ENCODE peak calls at places on chromosomes 16 and 17, in seven cellular contexts. I is upper lobe of right lung, N is PC-9, Y is fibroblast of the aortic adventitia, C is IMR-90, J is pancreas, Z is foreskin fibroblast. U is an unnamed sample.

GRCh38 chr17:60610481-60610880 is 10.5 kb downstream of the PPM1D start:
- DNase-seq in I (no peak), N (no peak), Y (peak), C (no peak), J (no peak), Z (no peak), U (no peak)

GRCh38 chr17:8187517-8188407 is 2.2 kb downstream of the BORCS6 start:
- DNase-seq in I (peak), N (peak), Y (peak), C (peak), J (peak), Z (peak), U (peak)

GRCh38 chr17:8155341-8156173 is 3.4 kb upstream of the PER1 start:
- DNase-seq in I (no peak), N (no peak), Y (peak), C (no peak), J (no peak), Z (no peak), U (no peak)

GRCh38 chr17:12744298-12744697 is 45.0 kb upstream of the ARHGAP44 start:
- DNase-seq in I (no peak), N (no peak), Y (no peak), C (peak), J (no peak), Z (no peak), U (no peak)

GRCh38 chr17:16419074-16419928 is 3.9 kb downstream of the TRPV2 start:
- DNase-seq in I (no peak), N (peak), Y (peak), C (peak), J (no peak), Z (peak), U (peak)

GRCh38 chr17:19288453-19288852 is 51.3 kb downstream of the EPN2 start:
- DNase-seq in I (no peak), N (no peak), Y (no peak), C (no peak), J (no peak), Z (no peak), U (no peak)

GRCh38 chr16:84563776-84564420 is 54.0 kb downstream of the COTL1 start:
- DNase-seq in I (no peak), N (no peak), Y (no peak), C (no peak), J (no peak), Z (no peak), U (no peak)

GRCh38 chr16:24525970-24526559 is 13.3 kb upstream of the RBBP6 start:
- DNase-seq in I (no peak), N (peak), Y (peak), C (no peak), J (peak), Z (no peak), U (peak)

GRCh38 chr16:81997738-81998137 is 13.5 kb downstream of the SDR42E1 start:
- DNase-seq in I (no peak), N (peak), Y (peak), C (peak), J (no peak), Z (peak), U (peak)

GRCh38 chr17:20944014-20944905 is 98.6 kb downstream of the USP22 start:
- DNase-seq in I (no peak), N (peak), Y (no peak), C (no peak), J (peak), Z (no peak), U (no peak)

GRCh38 chr17:72011561-72011960 is 109.3 kb upstream of the SOX9 start:
- DNase-seq in I (no peak), N (no peak), Y (no peak), C (no peak), J (no peak), Z (no peak), U (no peak)

GRCh38 chr17:57045868-57046671 is 39.0 kb upstream of the AKAP1 start:
- DNase-seq in I (peak), N (no peak), Y (no peak), C (no peak), J (no peak), Z (no peak), U (no peak)

GRCh38 chr16:80824623-80825364 is 20.4 kb upstream of the CDYL2 start:
- DNase-seq in I (no peak), N (no peak), Y (peak), C (peak), J (no peak), Z (peak), U (peak)

GRCh38 chr16:87851601-87852000 is 17.7 kb downstream of the SLC7A5 start:
- DNase-seq in I (no peak), N (no peak), Y (no peak), C (no peak), J (no peak), Z (no peak), U (no peak)

GRCh38 chr16:7392206-7392605 is 59.6 kb downstream of the RBFOX1 start:
- DNase-seq in I (no peak), N (no peak), Y (no peak), C (no peak), J (no peak), Z (no peak), U (no peak)

GRCh38 chr17:33049781-33050414 is 58.3 kb downstream of the SPACA3 start:
- DNase-seq in I (no peak), N (no peak), Y (peak), C (peak), J (peak), Z (peak), U (no peak)

GRCh38 chr16:19722269-19722952 is 4.3 kb downstream of the IQCK start:
- DNase-seq in I (no peak), N (no peak), Y (no peak), C (no peak), J (no peak), Z (no peak), U (no peak)

GRCh38 chr17:14790518-14790917 is 474.6 kb downstream of the PMP22 start:
- DNase-seq in I (no peak), N (no peak), Y (peak), C (peak), J (no peak), Z (no peak), U (no peak)

GRCh38 chr16:23496826-23497542 is 13.3 kb downstream of the GGA2 start:
- DNase-seq in I (peak), N (no peak), Y (peak), C (peak), J (peak), Z (peak), U (no peak)

GRCh38 chr16:30619643-30620042 is 9.5 kb upstream of the ZNF689 start:
- DNase-seq in I (no peak), N (no peak), Y (no peak), C (no peak), J (no peak), Z (no peak), U (no peak)

GRCh38 chr17:50834786-50835562 is 412 bp upstream of the WFIKKN2 start:
- DNase-seq in I (no peak), N (peak), Y (peak), C (peak), J (no peak), Z (no peak), U (no peak)

GRCh38 chr16:67949645-67950044 is 5.7 kb upstream of the LCAT start:
- DNase-seq in I (no peak), N (no peak), Y (no peak), C (no peak), J (no peak), Z (no peak), U (no peak)

GRCh38 chr17:76453431-76453743 is 435 bp upstream of the UBE2O start:
- DNase-seq in I (no peak), N (no peak), Y (no peak), C (no peak), J (no peak), Z (no peak), U (no peak)

GRCh38 chr16:81542609-81543570 is 98.3 kb downstream of the CMIP start:
- DNase-seq in I (peak), N (no peak), Y (no peak), C (no peak), J (no peak), Z (no peak), U (no peak)

GRCh38 chr16:67936876-67937605 is 391 bp upstream of the PSMB10 start:
- DNase-seq in I (no peak), N (peak), Y (no peak), C (no peak), J (no peak), Z (peak), U (no peak)

GRCh38 chr17:61389670-61390478 is 9.8 kb upstream of the TBX2 start:
- DNase-seq in I (peak), N (no peak), Y (peak), C (peak), J (no peak), Z (no peak), U (no peak)

GRCh38 chr16:58458634-58459343 is 41.2 kb upstream of the NDRG4 start:
- DNase-seq in I (no peak), N (no peak), Y (no peak), C (no peak), J (no peak), Z (no peak), U (no peak)

GRCh38 chr17:7775058-7775457 is 57.5 kb downstream of the DNAH2 start:
- DNase-seq in I (no peak), N (no peak), Y (no peak), C (no peak), J (no peak), Z (no peak), U (no peak)

GRCh38 chr17:42247734-42248133 is 28.5 kb downstream of the STAT5B start:
- DNase-seq in I (no peak), N (peak), Y (peak), C (peak), J (no peak), Z (peak), U (no peak)

GRCh38 chr16:56980792-56981724 is 8.3 kb upstream of the NLRC5 start:
- DNase-seq in I (no peak), N (no peak), Y (no peak), C (no peak), J (no peak), Z (no peak), U (no peak)

GRCh38 chr17:76141212-76142043 is at the start of gene FOXJ1:
- DNase-seq in I (peak), N (peak), Y (peak), C (peak), J (peak), Z (peak), U (peak)

GRCh38 chr17:70913086-70913485 is 743.8 kb downstream of the KCNJ2 start:
- DNase-seq in I (no peak), N (no peak), Y (peak), C (peak), J (no peak), Z (no peak), U (no peak)

GRCh38 chr17:28478940-28479615 is 5.6 kb downstream of the SLC13A2 start:
- DNase-seq in I (peak), N (no peak), Y (no peak), C (peak), J (no peak), Z (peak), U (no peak)

DNA sequence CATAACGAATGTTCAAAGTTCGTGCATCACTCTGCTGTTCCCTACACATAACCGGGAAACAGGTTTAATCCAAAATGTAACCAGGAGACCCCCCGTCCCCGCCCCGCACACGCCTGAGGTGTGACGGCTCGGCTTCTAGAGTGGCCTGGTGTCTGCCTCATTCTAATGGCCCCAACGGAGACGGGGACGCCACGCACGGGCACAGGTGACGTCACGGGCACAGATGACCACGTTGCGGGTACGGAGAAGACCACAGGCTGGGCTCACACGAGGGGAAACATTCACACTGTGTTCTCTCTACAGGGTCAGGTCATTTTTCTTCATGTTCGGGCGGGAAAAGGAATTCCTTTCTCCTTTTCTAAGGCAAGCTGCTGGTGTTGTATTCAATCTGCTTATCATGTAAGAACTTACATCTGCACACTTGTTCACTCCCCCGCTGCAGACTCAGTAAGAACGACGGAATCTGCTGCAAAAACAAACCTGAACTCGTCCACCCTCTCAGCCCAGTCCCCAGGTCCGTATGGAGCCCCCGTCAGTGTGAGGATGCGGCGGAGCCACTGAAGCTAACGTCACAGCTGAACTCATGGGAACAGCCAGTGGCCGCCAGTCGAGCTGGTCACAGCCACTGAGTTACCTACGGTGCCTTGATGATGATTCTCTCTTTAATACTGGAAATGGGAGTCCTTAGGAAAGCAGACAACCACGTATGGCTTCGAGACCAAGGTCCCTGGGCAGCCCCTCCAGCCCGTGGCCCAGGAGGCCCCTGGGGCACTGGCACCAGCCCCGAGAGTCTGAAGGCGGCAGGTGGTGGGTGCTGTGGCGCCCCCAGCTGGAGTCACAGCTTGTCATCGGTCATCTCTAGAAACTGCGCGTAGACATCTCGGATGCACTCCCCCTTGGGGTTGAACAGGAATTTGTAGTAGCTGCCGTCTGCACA is 32.9 kb downstream of the WDR45B start:
- DNase-seq in I (no peak), N (no peak), Y (no peak), C (no peak), J (no peak), Z (no peak), U (no peak)
- TF ChIP-seq CTCF in I (no peak), N (no peak), Y (no peak), C (no peak), J (no peak), Z (no peak), U (peak)

GRCh38 chr16:73064227-73064995 is 16.5 kb upstream of the ZFHX3 start:
- DNase-seq in I (no peak), N (no peak), Y (peak), C (peak), J (no peak), Z (peak), U (no peak)

GRCh38 chr16:73063284-73063733 is 15.4 kb upstream of the ZFHX3 start:
- DNase-seq in I (no peak), N (no peak), Y (no peak), C (no peak), J (no peak), Z (no peak), U (no peak)

GRCh38 chr16:73062640-73063283 is 14.8 kb upstream of the ZFHX3 start:
- DNase-seq in I (no peak), N (no peak), Y (no peak), C (no peak), J (no peak), Z (no peak), U (no peak)

GRCh38 chr16:73064996-73065349 is 17.0 kb upstream of the ZFHX3 start:
- DNase-seq in I (no peak), N (no peak), Y (no peak), C (no peak), J (no peak), Z (no peak), U (no peak)

DNA sequence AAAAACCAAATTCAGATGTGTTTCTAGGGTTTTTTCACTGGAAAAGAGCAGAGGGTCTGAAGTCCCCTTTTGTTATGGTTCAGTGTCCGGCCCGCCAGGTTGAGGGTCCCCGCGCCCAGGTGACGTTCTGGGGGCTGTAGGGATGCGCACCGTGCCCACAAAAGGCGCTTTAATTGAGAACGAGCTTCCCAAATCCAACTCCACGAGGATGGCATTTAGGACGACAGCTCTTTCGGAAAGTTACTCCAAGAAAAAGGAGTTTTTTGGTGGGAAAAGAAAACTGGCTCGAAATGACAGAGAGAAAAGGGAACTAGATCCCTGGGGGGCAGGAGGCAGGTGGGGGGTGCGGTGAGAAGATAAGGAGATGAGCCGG is 15.9 kb upstream of the ZFHX3 start:
- DNase-seq in I (no peak), N (no peak), Y (no peak), C (no peak), J (no peak), Z (no peak), U (no peak)
- H3K4me3 ChIP-seq in I (peak), N (no peak), Y (peak), C (peak), J (no peak), Z (peak), U (no peak)

GRCh38 chr17:2365132-2365531 is 27.8 kb downstream of the SGSM2 start:
- DNase-seq in I (no peak), N (no peak), Y (no peak), C (no peak), J (no peak), Z (no peak), U (no peak)

GRCh38 chr17:2369039-2369438 is 31.7 kb downstream of the SGSM2 start:
- DNase-seq in I (no peak), N (no peak), Y (peak), C (no peak), J (no peak), Z (no peak), U (no peak)

GRCh38 chr17:2364132-2365116 is 27.1 kb downstream of the SGSM2 start:
- DNase-seq in I (peak), N (no peak), Y (peak), C (no peak), J (no peak), Z (no peak), U (no peak)

GRCh38 chr17:2368383-2368782 is 31.1 kb downstream of the SGSM2 start:
- DNase-seq in I (no peak), N (no peak), Y (no peak), C (no peak), J (no peak), Z (no peak), U (no peak)

DNA sequence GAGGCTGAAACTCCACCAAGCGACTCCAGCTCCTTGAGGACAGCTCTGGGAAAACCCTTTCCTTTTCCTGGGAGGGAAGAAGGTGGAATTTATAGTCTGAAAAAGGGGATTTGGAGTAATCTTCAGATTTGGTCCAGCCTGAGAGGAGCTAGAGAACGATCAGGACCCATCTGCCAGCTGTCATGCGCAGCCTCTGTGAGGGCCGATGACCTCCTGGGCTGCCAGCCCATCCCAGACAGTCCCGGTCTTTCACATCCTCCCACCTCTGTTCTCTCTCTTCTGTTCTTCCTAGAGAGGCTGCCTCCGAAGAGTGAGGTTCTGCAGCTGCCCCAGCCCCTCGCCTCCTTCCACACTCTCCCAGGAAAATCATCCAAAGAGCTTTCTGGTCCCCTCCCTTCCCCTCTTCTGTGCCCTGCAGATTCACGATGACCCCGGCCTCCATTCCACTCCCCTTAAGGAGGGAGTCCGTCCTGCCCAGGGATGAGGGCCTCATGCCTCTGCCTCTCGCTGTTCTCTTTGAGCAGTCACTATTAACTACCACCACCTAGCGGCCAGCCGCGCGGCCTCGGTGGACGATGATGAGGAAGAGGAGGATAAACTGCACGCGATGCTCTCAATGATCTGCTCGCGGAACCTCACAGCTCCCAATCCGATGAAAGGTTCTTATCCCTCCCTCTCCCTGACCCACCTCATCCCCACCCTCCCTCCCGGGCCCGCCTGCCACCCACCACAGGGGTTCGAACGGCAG is 29.6 kb downstream of the SGSM2 start:
- DNase-seq in I (no peak), N (no peak), Y (no peak), C (no peak), J (no peak), Z (no peak), U (no peak)
- TF ChIP-seq CTCF in I (no peak), N (peak), Y (peak), C (peak), J (no peak), Z (no peak), U (peak)

GRCh38 chr16:2799205-2799851 is 1.1 kb downstream of the PRSS41 start:
- DNase-seq in I (no peak), N (no peak), Y (no peak), C (no peak), J (no peak), Z (no peak), U (no peak)
- H3K4me3 ChIP-seq in I (no peak), N (no peak), Y (no peak), C (no peak), J (no peak), Z (no peak), U (no peak)

DNA sequence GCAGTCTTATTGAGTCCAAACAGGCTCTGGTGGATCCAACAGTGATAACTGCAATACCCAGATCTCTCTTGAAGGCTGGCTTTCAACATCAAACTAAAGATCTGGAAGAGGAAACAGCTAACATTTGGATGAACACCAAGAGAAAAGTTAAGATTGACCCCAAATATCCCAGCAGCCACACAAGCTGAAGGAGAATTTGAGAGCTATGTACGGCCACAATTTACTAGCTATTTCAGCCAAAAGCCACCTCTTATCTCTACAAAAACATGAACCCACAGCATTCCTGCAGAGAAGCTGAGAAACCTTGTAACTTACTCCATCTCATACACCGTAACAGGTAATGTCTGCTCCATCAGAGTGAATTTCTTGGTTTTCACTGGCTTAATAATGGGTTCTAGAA is 14.3 kb downstream of the EFTUD2 start:
- DNase-seq in I (no peak), N (no peak), Y (no peak), C (no peak), J (no peak), Z (no peak), U (no peak)
- TF ChIP-seq CTCF in I (no peak), N (no peak), Y (no peak), C (no peak), J (no peak), Z (no peak), U (no peak)

GRCh38 chr16:924063-924462 is 46.7 kb downstream of the LMF1 start:
- DNase-seq in I (no peak), N (no peak), Y (no peak), C (no peak), J (no peak), Z (no peak), U (no peak)

GRCh38 chr16:921321-921905 is 49.4 kb downstream of the LMF1 start:
- DNase-seq in I (no peak), N (no peak), Y (no peak), C (no peak), J (no peak), Z (no peak), U (no peak)

GRCh38 chr16:920722-921121 is 50.1 kb downstream of the LMF1 start:
- DNase-seq in I (no peak), N (no peak), Y (no peak), C (peak), J (no peak), Z (peak), U (no peak)

GRCh38 chr16:923184-923583 is 47.6 kb downstream of the LMF1 start:
- DNase-seq in I (no peak), N (no peak), Y (no peak), C (no peak), J (no peak), Z (no peak), U (no peak)

GRCh38 chr16:922051-922450 is 48.7 kb downstream of the LMF1 start:
- DNase-seq in I (no peak), N (no peak), Y (no peak), C (no peak), J (no peak), Z (no peak), U (no peak)
- H3K4me3 ChIP-seq in I (no peak), N (no peak), Y (no peak), C (no peak), J (no peak), Z (no peak), U (no peak)